ENCODE peak calls at places on chromosomes 12 and 14, in six cellular contexts. One of them, this sample, is unnamed.

GRCh38 chr14:101917413-101918124 is 46.8 kb upstream of the DYNC1H1 start:
- DNase-seq in GM12878: no peak
- DNase-seq in SK-N-SH: no peak
- DNase-seq in K562: no peak
- DNase-seq in H1: peak; percentile 54
- DNase-seq in HepG2: no peak
- DNase-seq in this sample: no peak

GRCh38 chr12:88574278-88574677 is 6.0 kb downstream of the KITLG start:
- DNase-seq in GM12878: no peak
- DNase-seq in SK-N-SH: no peak
- DNase-seq in K562: no peak
- DNase-seq in H1: no peak
- DNase-seq in HepG2: no peak
- DNase-seq in this sample: no peak

GRCh38 chr12:12885060-12885792 is 6.1 kb upstream of the GPRC5A start:
- DNase-seq in GM12878: no peak
- DNase-seq in SK-N-SH: no peak
- DNase-seq in K562: no peak
- DNase-seq in H1: peak; percentile 61
- DNase-seq in HepG2: no peak
- DNase-seq in this sample: no peak

GRCh38 chr14:35416108-35416750 is 11.7 kb upstream of the NFKBIA start:
- DNase-seq in GM12878: peak; percentile 75
- DNase-seq in SK-N-SH: no peak
- DNase-seq in K562: no peak
- DNase-seq in H1: no peak
- DNase-seq in HepG2: no peak
- DNase-seq in this sample: no peak

GRCh38 chr12:7460375-7461259 is 16.7 kb upstream of the CD163L1 start:
- DNase-seq in GM12878: no peak
- DNase-seq in SK-N-SH: peak; percentile 34
- DNase-seq in K562: peak; percentile 56
- DNase-seq in H1: peak; percentile 83
- DNase-seq in HepG2: peak; percentile 46
- DNase-seq in this sample: peak; percentile 34

GRCh38 chr12:57452181-57452936 is 2.7 kb upstream of the INHBE start:
- DNase-seq in GM12878: no peak
- DNase-seq in SK-N-SH: no peak
- DNase-seq in K562: peak; percentile 51
- DNase-seq in H1: no peak
- DNase-seq in HepG2: no peak
- DNase-seq in this sample: no peak

GRCh38 chr14:83757896-83758295 is 1772.0 kb upstream of the FLRT2 start:
- DNase-seq in GM12878: no peak
- DNase-seq in SK-N-SH: no peak
- DNase-seq in K562: no peak
- DNase-seq in H1: no peak
- DNase-seq in HepG2: no peak
- DNase-seq in this sample: no peak

GRCh38 chr12:121590476-121591143 is 9.8 kb upstream of the KDM2B start:
- DNase-seq in GM12878: peak; percentile 74
- DNase-seq in SK-N-SH: no peak
- DNase-seq in K562: no peak
- DNase-seq in H1: peak; percentile 49
- DNase-seq in HepG2: peak; percentile 58
- DNase-seq in this sample: no peak

GRCh38 chr14:96170961-96171592 is 33.6 kb upstream of the BDKRB2 start:
- DNase-seq in GM12878: no peak
- DNase-seq in SK-N-SH: no peak
- DNase-seq in K562: no peak
- DNase-seq in H1: no peak
- DNase-seq in HepG2: no peak
- DNase-seq in this sample: no peak

GRCh38 chr12:12294215-12295005 is 27.6 kb upstream of the LRP6 start:
- DNase-seq in GM12878: no peak
- DNase-seq in SK-N-SH: no peak
- DNase-seq in K562: no peak
- DNase-seq in H1: no peak
- DNase-seq in HepG2: no peak
- DNase-seq in this sample: no peak

GRCh38 chr12:87929346-87929745 is 99.9 kb downstream of the C12orf50 start:
- DNase-seq in GM12878: no peak
- DNase-seq in SK-N-SH: no peak
- DNase-seq in K562: no peak
- DNase-seq in H1: no peak
- DNase-seq in HepG2: no peak
- DNase-seq in this sample: no peak

GRCh38 chr12:124906606-124907261 is 7.7 kb downstream of the UBC start:
- DNase-seq in GM12878: peak; percentile 87
- DNase-seq in SK-N-SH: peak; percentile 80
- DNase-seq in K562: peak; percentile 79
- DNase-seq in H1: peak; percentile 92
- DNase-seq in HepG2: peak; percentile 93
- DNase-seq in this sample: peak; percentile 94

GRCh38 chr12:93793983-93794382 is 116.8 kb downstream of the CRADD start:
- DNase-seq in GM12878: no peak
- DNase-seq in SK-N-SH: no peak
- DNase-seq in K562: no peak
- DNase-seq in H1: no peak
- DNase-seq in HepG2: no peak
- DNase-seq in this sample: no peak

GRCh38 chr12:18443768-18444437 is 182.6 kb downstream of the PIK3C2G start:
- DNase-seq in GM12878: no peak
- DNase-seq in SK-N-SH: no peak
- DNase-seq in K562: no peak
- DNase-seq in H1: no peak
- DNase-seq in HepG2: no peak
- DNase-seq in this sample: no peak

GRCh38 chr12:120998435-120998834 is 17.9 kb downstream of the C12orf43 start:
- DNase-seq in GM12878: no peak
- DNase-seq in SK-N-SH: peak; percentile 23
- DNase-seq in K562: no peak
- DNase-seq in H1: no peak
- DNase-seq in HepG2: no peak
- DNase-seq in this sample: no peak

GRCh38 chr14:94267352-94267751 is 25.7 kb downstream of the SERPINA10 start:
- DNase-seq in GM12878: no peak
- DNase-seq in SK-N-SH: no peak
- DNase-seq in K562: no peak
- DNase-seq in H1: no peak
- DNase-seq in HepG2: no peak
- DNase-seq in this sample: no peak

GRCh38 chr14:69117020-69117767 is 35.7 kb downstream of the DCAF5 start:
- DNase-seq in GM12878: no peak
- DNase-seq in SK-N-SH: no peak
- DNase-seq in K562: no peak
- DNase-seq in H1: no peak
- DNase-seq in HepG2: no peak
- DNase-seq in this sample: no peak

GRCh38 chr12:59372971-59373370 is 222.9 kb upstream of the SLC16A7 start:
- DNase-seq in GM12878: no peak
- DNase-seq in SK-N-SH: no peak
- DNase-seq in K562: no peak
- DNase-seq in H1: no peak
- DNase-seq in HepG2: no peak
- DNase-seq in this sample: peak; percentile 8

GRCh38 chr14:79631276-79631675 is 580.0 kb downstream of the DIO2 start:
- DNase-seq in GM12878: no peak
- DNase-seq in SK-N-SH: no peak
- DNase-seq in K562: no peak
- DNase-seq in H1: peak; percentile 71
- DNase-seq in HepG2: no peak
- DNase-seq in this sample: no peak

GRCh38 chr12:132253698-132254480 is 75.5 kb downstream of the GALNT9 start:
- DNase-seq in GM12878: no peak
- DNase-seq in SK-N-SH: no peak
- DNase-seq in K562: no peak
- DNase-seq in H1: no peak
- DNase-seq in HepG2: no peak
- DNase-seq in this sample: no peak

GRCh38 chr12:112942572-112942971 is 4.3 kb downstream of the OAS3 start:
- DNase-seq in GM12878: no peak
- DNase-seq in SK-N-SH: no peak
- DNase-seq in K562: no peak
- DNase-seq in H1: no peak
- DNase-seq in HepG2: no peak
- DNase-seq in this sample: no peak

GRCh38 chr14:34003052-34003668 is 52.3 kb upstream of the EGLN3 start:
- DNase-seq in GM12878: no peak
- DNase-seq in SK-N-SH: no peak
- DNase-seq in K562: no peak
- DNase-seq in H1: no peak
- DNase-seq in HepG2: no peak
- DNase-seq in this sample: no peak

GRCh38 chr14:52473557-52473956 is 78.7 kb downstream of the TXNDC16 start:
- DNase-seq in GM12878: no peak
- DNase-seq in SK-N-SH: peak; percentile 16
- DNase-seq in K562: no peak
- DNase-seq in H1: no peak
- DNase-seq in HepG2: peak; percentile 44
- DNase-seq in this sample: peak; percentile 28

GRCh38 chr12:107525063-107525718 is 160.4 kb upstream of the PWP1 start:
- DNase-seq in GM12878: no peak
- DNase-seq in SK-N-SH: no peak
- DNase-seq in K562: no peak
- DNase-seq in H1: no peak
- DNase-seq in HepG2: no peak
- DNase-seq in this sample: no peak

GRCh38 chr12:3336606-3337311 is 154.2 kb upstream of the PRMT8 start:
- DNase-seq in GM12878: no peak
- DNase-seq in SK-N-SH: peak; percentile 50
- DNase-seq in K562: no peak
- DNase-seq in H1: no peak
- DNase-seq in HepG2: peak; percentile 75
- DNase-seq in this sample: peak; percentile 86

GRCh38 chr14:36522347-36522971 is 2.4 kb upstream of the NKX2-1 start:
- DNase-seq in GM12878: no peak
- DNase-seq in SK-N-SH: no peak
- DNase-seq in K562: no peak
- DNase-seq in H1: peak; percentile 73
- DNase-seq in HepG2: no peak
- DNase-seq in this sample: no peak

GRCh38 chr14:90698379-90698869 is 117.8 kb downstream of the TTC7B start:
- DNase-seq in GM12878: no peak
- DNase-seq in SK-N-SH: peak; percentile 46
- DNase-seq in K562: no peak
- DNase-seq in H1: no peak
- DNase-seq in HepG2: no peak
- DNase-seq in this sample: no peak

GRCh38 chr12:111166779-111167540 is 201.9 kb downstream of the PHETA1 start:
- DNase-seq in GM12878: no peak
- DNase-seq in SK-N-SH: no peak
- DNase-seq in K562: no peak
- DNase-seq in H1: no peak
- DNase-seq in HepG2: no peak
- DNase-seq in this sample: no peak

GRCh38 chr14:80271389-80271788 is 60.1 kb upstream of the DIO2 start:
- DNase-seq in GM12878: no peak
- DNase-seq in SK-N-SH: no peak
- DNase-seq in K562: no peak
- DNase-seq in H1: no peak
- DNase-seq in HepG2: no peak
- DNase-seq in this sample: no peak

GRCh38 chr14:25350802-25351201 is 300.9 kb upstream of the STXBP6 start:
- DNase-seq in GM12878: no peak
- DNase-seq in SK-N-SH: no peak
- DNase-seq in K562: no peak
- DNase-seq in H1: no peak
- DNase-seq in HepG2: no peak
- DNase-seq in this sample: no peak

GRCh38 chr14:105338392-105338791 is 23.8 kb downstream of the PACS2 start:
- DNase-seq in GM12878: no peak
- DNase-seq in SK-N-SH: no peak
- DNase-seq in K562: no peak
- DNase-seq in H1: no peak
- DNase-seq in HepG2: no peak
- DNase-seq in this sample: no peak
- H2AFZ ChIP-seq in GM12878: no peak overlapping the region
- H2AFZ ChIP-seq in SK-N-SH: no peak overlapping the region
- H2AFZ ChIP-seq in K562: no peak overlapping the region
- H2AFZ ChIP-seq in H1: no peak overlapping the region
- H2AFZ ChIP-seq in HepG2: no peak overlapping the region
- H2AFZ ChIP-seq in this sample: no peak overlapping the region

GRCh38 chr12:53952335-53952694 is 2.4 kb upstream of the HOXC12 start:
- DNase-seq in GM12878: no peak
- DNase-seq in SK-N-SH: peak; percentile 64
- DNase-seq in K562: no peak
- DNase-seq in H1: peak; percentile 57
- DNase-seq in HepG2: no peak
- DNase-seq in this sample: no peak

GRCh38 chr12:53951577-53952334 is 2.9 kb upstream of the HOXC12 start:
- DNase-seq in GM12878: no peak
- DNase-seq in SK-N-SH: no peak
- DNase-seq in K562: no peak
- DNase-seq in H1: peak; percentile 69
- DNase-seq in HepG2: no peak
- DNase-seq in this sample: no peak

GRCh38 chr12:53954694-53955035 is at the start of gene HOXC12:
- DNase-seq in GM12878: no peak
- DNase-seq in SK-N-SH: peak; percentile 56
- DNase-seq in K562: no peak
- DNase-seq in H1: no peak
- DNase-seq in HepG2: no peak
- DNase-seq in this sample: no peak

GRCh38 chr12:53953831-53954693 is 641 bp upstream of the HOXC12 start:
- DNase-seq in GM12878: no peak
- DNase-seq in SK-N-SH: no peak
- DNase-seq in K562: no peak
- DNase-seq in H1: no peak
- DNase-seq in HepG2: no peak
- DNase-seq in this sample: no peak

GRCh38 chr12:53952871-53953734 is 1.6 kb upstream of the HOXC12 start:
- DNase-seq in GM12878: no peak
- DNase-seq in SK-N-SH: no peak
- DNase-seq in K562: no peak
- DNase-seq in H1: peak; percentile 81
- DNase-seq in HepG2: peak; percentile 23
- DNase-seq in this sample: peak; percentile 13
- TF ChIP-seq JUND in GM12878: no peak
- TF ChIP-seq JUND in SK-N-SH: no peak
- TF ChIP-seq JUND in K562: no peak
- TF ChIP-seq JUND in H1: no peak
- TF ChIP-seq JUND in HepG2: no peak
- TF ChIP-seq JUND in this sample: no peak

GRCh38 chr12:9932270-9932669 is at the start of gene CLEC2A:
- DNase-seq in GM12878: no peak
- DNase-seq in SK-N-SH: no peak
- DNase-seq in K562: no peak
- DNase-seq in H1: no peak
- DNase-seq in HepG2: no peak
- DNase-seq in this sample: no peak
- H2AFZ ChIP-seq in GM12878: no peak within 1 kb of the TSS
- H2AFZ ChIP-seq in SK-N-SH: no peak within 1 kb of the TSS
- H2AFZ ChIP-seq in K562: no peak within 1 kb of the TSS
- H2AFZ ChIP-seq in H1: no peak within 1 kb of the TSS
- H2AFZ ChIP-seq in HepG2: no peak within 1 kb of the TSS
- H2AFZ ChIP-seq in this sample: no peak within 1 kb of the TSS

GRCh38 chr14:75258079-75258802 is 20.4 kb upstream of the FOS start:
- DNase-seq in GM12878: no peak
- DNase-seq in SK-N-SH: no peak
- DNase-seq in K562: no peak
- DNase-seq in H1: no peak
- DNase-seq in HepG2: no peak
- DNase-seq in this sample: no peak
- TF ChIP-seq JUND in GM12878: no peak
- TF ChIP-seq JUND in SK-N-SH: no peak
- TF ChIP-seq JUND in K562: no peak
- TF ChIP-seq JUND in H1: no peak
- TF ChIP-seq JUND in HepG2: no peak
- TF ChIP-seq JUND in this sample: no peak

GRCh38 chr12:78703820-78704525 is 160.6 kb upstream of the SYT1 start:
- DNase-seq in GM12878: no peak
- DNase-seq in SK-N-SH: no peak
- DNase-seq in K562: no peak
- DNase-seq in H1: no peak
- DNase-seq in HepG2: no peak
- DNase-seq in this sample: peak; percentile 22
- H2AFZ ChIP-seq in GM12878: no peak overlapping the region
- H2AFZ ChIP-seq in SK-N-SH: peak overlapping the region; percentile 60
- H2AFZ ChIP-seq in K562: no peak overlapping the region
- H2AFZ ChIP-seq in H1: no peak overlapping the region
- H2AFZ ChIP-seq in HepG2: no peak overlapping the region
- H2AFZ ChIP-seq in this sample: peak overlapping the region; percentile 91

This sample was measured in HCT116.